ENCODE peak calls at places on chromosome 7, in six cellular contexts. One of them, this sample, is unnamed. For H3K4me1, the result is how much of the 10 kb centered on the place peaks cover.

GRCh38 chr7:12961910-12962309 is 274.5 kb downstream of the ARL4A start:
- DNase-seq in colonic mucosa: no peak
- DNase-seq in ovary: no peak
- DNase-seq in uterus: no peak
- DNase-seq in lower lobe of right lung: no peak
- DNase-seq in body of pancreas: no peak
- DNase-seq in this sample: no peak

GRCh38 chr7:781228-781864 is 50.9 kb upstream of the SUN1 start:
- DNase-seq in ovary: peak
- DNase-seq in body of pancreas: no peak
- DNase-seq in lower lobe of right lung: peak
- DNase-seq in colonic mucosa: no peak
- DNase-seq in uterus: no peak
- DNase-seq in this sample: no peak

GRCh38 chr7:66921396-66921917 is 432 bp downstream of the TMEM248 start:
- DNase-seq in body of pancreas: peak
- DNase-seq in lower lobe of right lung: no peak
- DNase-seq in colonic mucosa: peak
- DNase-seq in ovary: peak
- DNase-seq in uterus: peak
- DNase-seq in this sample: peak

GRCh38 chr7:77862691-77863090 is 64.1 kb downstream of the PHTF2 start:
- DNase-seq in ovary: no peak
- DNase-seq in uterus: no peak
- DNase-seq in lower lobe of right lung: no peak
- DNase-seq in colonic mucosa: no peak
- DNase-seq in body of pancreas: no peak
- DNase-seq in this sample: no peak

GRCh38 chr7:35676211-35676610 is 18.7 kb downstream of the HERPUD2 start:
- DNase-seq in ovary: no peak
- DNase-seq in colonic mucosa: no peak
- DNase-seq in body of pancreas: no peak
- DNase-seq in lower lobe of right lung: no peak
- DNase-seq in uterus: no peak
- DNase-seq in this sample: no peak

GRCh38 chr7:52352019-52352418 is 683.4 kb upstream of the POM121L12 start:
- DNase-seq in lower lobe of right lung: no peak
- DNase-seq in body of pancreas: no peak
- DNase-seq in ovary: no peak
- DNase-seq in uterus: no peak
- DNase-seq in colonic mucosa: no peak
- DNase-seq in this sample: no peak

GRCh38 chr7:26346611-26347200 is 55.0 kb downstream of the SNX10 start:
- DNase-seq in uterus: peak
- DNase-seq in colonic mucosa: peak
- DNase-seq in lower lobe of right lung: no peak
- DNase-seq in body of pancreas: no peak
- DNase-seq in ovary: no peak
- DNase-seq in this sample: peak

GRCh38 chr7:76185187-76185915 is 16.3 kb upstream of the SRRM3 start:
- DNase-seq in body of pancreas: no peak
- DNase-seq in uterus: no peak
- DNase-seq in lower lobe of right lung: no peak
- DNase-seq in ovary: no peak
- DNase-seq in colonic mucosa: no peak
- DNase-seq in this sample: no peak

GRCh38 chr7:137704723-137705122 is 142.1 kb downstream of the DGKI start:
- DNase-seq in lower lobe of right lung: no peak
- DNase-seq in ovary: no peak
- DNase-seq in body of pancreas: no peak
- DNase-seq in uterus: no peak
- DNase-seq in colonic mucosa: no peak
- DNase-seq in this sample: no peak

GRCh38 chr7:100894860-100895700 is 608 bp downstream of the ACHE start:
- DNase-seq in lower lobe of right lung: no peak
- DNase-seq in colonic mucosa: peak
- DNase-seq in uterus: peak
- DNase-seq in ovary: peak
- DNase-seq in body of pancreas: peak
- DNase-seq in this sample: no peak

GRCh38 chr7:148921189-148921588 is 37.1 kb upstream of the EZH2 start:
- DNase-seq in ovary: no peak
- DNase-seq in colonic mucosa: no peak
- DNase-seq in uterus: no peak
- DNase-seq in body of pancreas: no peak
- DNase-seq in lower lobe of right lung: no peak
- DNase-seq in this sample: no peak

GRCh38 chr7:42407828-42408227 is 170.8 kb upstream of the GLI3 start:
- DNase-seq in colonic mucosa: no peak
- DNase-seq in uterus: no peak
- DNase-seq in body of pancreas: no peak
- DNase-seq in ovary: no peak
- DNase-seq in lower lobe of right lung: no peak
- DNase-seq in this sample: peak

GRCh38 chr7:25196132-25196896 is 32.0 kb downstream of the NPVF start:
- DNase-seq in uterus: no peak
- DNase-seq in body of pancreas: peak
- DNase-seq in lower lobe of right lung: no peak
- DNase-seq in ovary: no peak
- DNase-seq in colonic mucosa: peak
- DNase-seq in this sample: no peak

GRCh38 chr7:94431620-94432295 is 37.1 kb downstream of the COL1A2 start:
- DNase-seq in body of pancreas: no peak
- DNase-seq in lower lobe of right lung: no peak
- DNase-seq in colonic mucosa: no peak
- DNase-seq in ovary: no peak
- DNase-seq in uterus: no peak
- DNase-seq in this sample: no peak

GRCh38 chr7:159140170-159140910 is 4.3 kb downstream of the VIPR2 start:
- DNase-seq in uterus: peak
- DNase-seq in ovary: peak
- DNase-seq in colonic mucosa: no peak
- DNase-seq in body of pancreas: no peak
- DNase-seq in lower lobe of right lung: no peak
- DNase-seq in this sample: no peak

GRCh38 chr7:50791921-50792341 is 9.2 kb upstream of the GRB10 start:
- DNase-seq in colonic mucosa: no peak
- DNase-seq in lower lobe of right lung: no peak
- DNase-seq in ovary: no peak
- DNase-seq in body of pancreas: no peak
- DNase-seq in uterus: no peak
- DNase-seq in this sample: peak

GRCh38 chr7:158815471-158816128 is 13.7 kb downstream of the ESYT2 start:
- DNase-seq in colonic mucosa: no peak
- DNase-seq in body of pancreas: no peak
- DNase-seq in ovary: no peak
- DNase-seq in uterus: no peak
- DNase-seq in lower lobe of right lung: no peak
- DNase-seq in this sample: no peak

GRCh38 chr7:157657741-157658740 is 321.2 kb downstream of the DNAJB6 start:
- DNase-seq in lower lobe of right lung: no peak
- DNase-seq in body of pancreas: no peak
- DNase-seq in ovary: no peak
- DNase-seq in colonic mucosa: no peak
- DNase-seq in uterus: no peak
- DNase-seq in this sample: no peak

GRCh38 chr7:158047386-158048059 is 540.1 kb downstream of the PTPRN2 start:
- DNase-seq in lower lobe of right lung: no peak
- DNase-seq in body of pancreas: no peak
- DNase-seq in uterus: no peak
- DNase-seq in ovary: no peak
- DNase-seq in colonic mucosa: no peak
- DNase-seq in this sample: no peak

GRCh38 chr7:45901566-45901965 is 13.3 kb downstream of the IGFBP1 start:
- DNase-seq in colonic mucosa: no peak
- DNase-seq in uterus: no peak
- DNase-seq in ovary: no peak
- DNase-seq in lower lobe of right lung: no peak
- DNase-seq in body of pancreas: no peak
- DNase-seq in this sample: no peak

GRCh38 chr7:134589491-134589941 is 40.6 kb downstream of the AKR1B15 start:
- DNase-seq in ovary: no peak
- DNase-seq in body of pancreas: no peak
- DNase-seq in colonic mucosa: no peak
- DNase-seq in uterus: no peak
- DNase-seq in lower lobe of right lung: no peak
- DNase-seq in this sample: peak

GRCh38 chr7:7114575-7115291 is 67.6 kb upstream of the C1GALT1 start:
- DNase-seq in body of pancreas: peak
- DNase-seq in uterus: no peak
- DNase-seq in ovary: no peak
- DNase-seq in lower lobe of right lung: no peak
- DNase-seq in colonic mucosa: no peak
- DNase-seq in this sample: no peak

GRCh38 chr7:55545496-55545895 is 26.8 kb downstream of the VOPP1 start:
- DNase-seq in uterus: no peak
- DNase-seq in body of pancreas: no peak
- DNase-seq in lower lobe of right lung: no peak
- DNase-seq in ovary: no peak
- DNase-seq in colonic mucosa: no peak
- DNase-seq in this sample: peak

GRCh38 chr7:20539201-20539600 is 76.3 kb upstream of the ABCB5 start:
- DNase-seq in lower lobe of right lung: no peak
- DNase-seq in body of pancreas: no peak
- DNase-seq in ovary: no peak
- DNase-seq in colonic mucosa: no peak
- DNase-seq in uterus: no peak
- DNase-seq in this sample: peak

GRCh38 chr7:132614428-132615076 is 38.3 kb upstream of the PLXNA4 start:
- DNase-seq in colonic mucosa: peak
- DNase-seq in ovary: peak
- DNase-seq in uterus: no peak
- DNase-seq in body of pancreas: no peak
- DNase-seq in lower lobe of right lung: peak
- DNase-seq in this sample: no peak

GRCh38 chr7:116443101-116443523 is 56.4 kb upstream of the CAV2 start:
- DNase-seq in colonic mucosa: no peak
- DNase-seq in ovary: no peak
- DNase-seq in lower lobe of right lung: no peak
- DNase-seq in body of pancreas: no peak
- DNase-seq in uterus: no peak
- DNase-seq in this sample: peak

GRCh38 chr7:132650498-132650897 is 74.2 kb upstream of the PLXNA4 start:
- DNase-seq in ovary: no peak
- DNase-seq in lower lobe of right lung: no peak
- DNase-seq in body of pancreas: no peak
- DNase-seq in uterus: no peak
- DNase-seq in colonic mucosa: no peak
- DNase-seq in this sample: peak

GRCh38 chr7:112509390-112509789 is 28.6 kb downstream of the LSMEM1 start:
- DNase-seq in lower lobe of right lung: no peak
- DNase-seq in ovary: no peak
- DNase-seq in colonic mucosa: no peak
- DNase-seq in body of pancreas: no peak
- DNase-seq in uterus: no peak
- DNase-seq in this sample: no peak

GRCh38 chr7:112510743-112511110 is 29.9 kb downstream of the LSMEM1 start:
- DNase-seq in body of pancreas: no peak
- DNase-seq in colonic mucosa: no peak
- DNase-seq in uterus: no peak
- DNase-seq in ovary: no peak
- DNase-seq in lower lobe of right lung: no peak
- DNase-seq in this sample: no peak

GRCh38 chr7:112508404-112508803 is 27.6 kb downstream of the LSMEM1 start:
- DNase-seq in colonic mucosa: no peak
- DNase-seq in uterus: no peak
- DNase-seq in body of pancreas: no peak
- DNase-seq in ovary: no peak
- DNase-seq in lower lobe of right lung: no peak
- DNase-seq in this sample: no peak

GRCh38 chr7:112511451-112512220 is 30.8 kb downstream of the LSMEM1 start:
- DNase-seq in colonic mucosa: no peak
- DNase-seq in ovary: no peak
- DNase-seq in lower lobe of right lung: no peak
- DNase-seq in uterus: no peak
- DNase-seq in body of pancreas: no peak
- DNase-seq in this sample: no peak

GRCh38 chr7:112510032-112510742 is 29.4 kb downstream of the LSMEM1 start:
- DNase-seq in colonic mucosa: no peak
- DNase-seq in lower lobe of right lung: no peak
- DNase-seq in uterus: no peak
- DNase-seq in ovary: no peak
- DNase-seq in body of pancreas: no peak
- DNase-seq in this sample: peak
- TF ChIP-seq CTCF in colonic mucosa: no peak
- TF ChIP-seq CTCF in lower lobe of right lung: no peak
- TF ChIP-seq CTCF in uterus: no peak
- TF ChIP-seq CTCF in ovary: no peak
- TF ChIP-seq CTCF in body of pancreas: no peak
- TF ChIP-seq CTCF in this sample: no peak

GRCh38 chr7:1940863-1941262 is 270.8 kb downstream of the ELFN1 start:
- DNase-seq in body of pancreas: no peak
- DNase-seq in uterus: no peak
- DNase-seq in colonic mucosa: no peak
- DNase-seq in lower lobe of right lung: peak
- DNase-seq in ovary: no peak
- DNase-seq in this sample: no peak
- H3K4me1 ChIP-seq in body of pancreas: under half
- H3K4me1 ChIP-seq in uterus: under half
- H3K4me1 ChIP-seq in colonic mucosa: under half
- H3K4me1 ChIP-seq in lower lobe of right lung: under half
- H3K4me1 ChIP-seq in ovary: under half
- H3K4me1 ChIP-seq in this sample: under half

GRCh38 chr7:99270702-99271101 is 1.9 kb upstream of the MYH16 start:
- DNase-seq in lower lobe of right lung: no peak
- DNase-seq in colonic mucosa: peak
- DNase-seq in body of pancreas: peak
- DNase-seq in uterus: no peak
- DNase-seq in ovary: no peak
- DNase-seq in this sample: no peak

GRCh38 chr7:99272476-99273045 is at the start of gene MYH16:
- DNase-seq in colonic mucosa: no peak
- DNase-seq in ovary: no peak
- DNase-seq in body of pancreas: no peak
- DNase-seq in lower lobe of right lung: no peak
- DNase-seq in uterus: no peak
- DNase-seq in this sample: peak

GRCh38 chr7:99268361-99268908 is 4.2 kb upstream of the MYH16 start:
- DNase-seq in ovary: no peak
- DNase-seq in colonic mucosa: no peak
- DNase-seq in body of pancreas: no peak
- DNase-seq in lower lobe of right lung: no peak
- DNase-seq in uterus: no peak
- DNase-seq in this sample: no peak

GRCh38 chr7:99265848-99266247 is 6.8 kb upstream of the MYH16 start:
- DNase-seq in body of pancreas: no peak
- DNase-seq in uterus: no peak
- DNase-seq in lower lobe of right lung: no peak
- DNase-seq in ovary: no peak
- DNase-seq in colonic mucosa: no peak
- DNase-seq in this sample: no peak

GRCh38 chr7:99267530-99268360 is 4.9 kb upstream of the MYH16 start:
- DNase-seq in body of pancreas: peak
- DNase-seq in lower lobe of right lung: no peak
- DNase-seq in ovary: no peak
- DNase-seq in uterus: no peak
- DNase-seq in colonic mucosa: no peak
- DNase-seq in this sample: peak
- H3K27ac ChIP-seq in body of pancreas: peak
- H3K27ac ChIP-seq in lower lobe of right lung: no peak
- H3K27ac ChIP-seq in ovary: no peak
- H3K27ac ChIP-seq in uterus: no peak
- H3K27ac ChIP-seq in colonic mucosa: no peak
- H3K27ac ChIP-seq in this sample: peak

GRCh38 chr7:147171013-147171391 is 1054.4 kb downstream of the CNTNAP2 start:
- DNase-seq in lower lobe of right lung: no peak
- DNase-seq in body of pancreas: no peak
- DNase-seq in ovary: no peak
- DNase-seq in uterus: no peak
- DNase-seq in colonic mucosa: no peak
- DNase-seq in this sample: no peak
- TF ChIP-seq CTCF in lower lobe of right lung: no peak
- TF ChIP-seq CTCF in body of pancreas: no peak
- TF ChIP-seq CTCF in ovary: no peak
- TF ChIP-seq CTCF in uterus: no peak
- TF ChIP-seq CTCF in colonic mucosa: no peak
- TF ChIP-seq CTCF in this sample: no peak